ENCODE peak calls at places on chromosomes 2 and 18, in seven cellular contexts. I, C, Z, G, N, A and P are unnamed samples.

GRCh38 chr2:84474176-84474575 is 15.1 kb upstream of the SUCLG1 start:
- DNase-seq in I (no peak), C (no peak), Z (no peak), G (no peak), N (no peak), A (no peak), P (no peak)

GRCh38 chr2:190736355-190736754 is 87.5 kb downstream of the NAB1 start:
- DNase-seq in I (no peak), C (no peak), Z (no peak), G (no peak), N (no peak), A (no peak), P (no peak)

GRCh38 chr2:130375291-130376266 is 19.7 kb downstream of the PTPN18 start:
- DNase-seq in I (no peak), C (no peak), Z (no peak), G (no peak), N (no peak), A (no peak), P (no peak)

GRCh38 chr2:85156141-85156540 is 22.9 kb downstream of the TCF7L1 start:
- DNase-seq in I (no peak), C (no peak), Z (no peak), G (no peak), N (no peak), A (no peak), P (peak; percentile 31)

GRCh38 chr2:216149741-216150140 is 40.6 kb downstream of the XRCC5 start:
- DNase-seq in I (no peak), C (peak; percentile 18), Z (no peak), G (no peak), N (no peak), A (no peak), P (no peak)

GRCh38 chr2:17901246-17901645 is 22.8 kb downstream of the KCNS3 start:
- DNase-seq in I (no peak), C (no peak), Z (no peak), G (no peak), N (peak; percentile 18), A (peak; percentile 36), P (peak; percentile 26)

GRCh38 chr2:99448556-99448955 is 41.3 kb downstream of the REV1 start:
- DNase-seq in I (no peak), C (peak; percentile 55), Z (no peak), G (no peak), N (no peak), A (no peak), P (no peak)

GRCh38 chr2:159164457-159164894 is 122.0 kb downstream of the WDSUB1 start:
- DNase-seq in I (no peak), C (no peak), Z (no peak), G (no peak), N (no peak), A (no peak), P (no peak)

GRCh38 chr2:28683100-28683706 is 68.4 kb upstream of the PPP1CB start:
- DNase-seq in I (no peak), C (peak; percentile 95), Z (no peak), G (no peak), N (no peak), A (peak; percentile 96), P (peak; percentile 97)

GRCh38 chr2:28377201-28377816 is 15.3 kb upstream of the FOSL2 start:
- DNase-seq in I (no peak), C (no peak), Z (no peak), G (no peak), N (no peak), A (no peak), P (no peak)

GRCh38 chr2:186726938-186727337 is 33.1 kb downstream of the FAM171B start:
- DNase-seq in I (no peak), C (peak; percentile 32), Z (no peak), G (no peak), N (no peak), A (no peak), P (peak; percentile 12)

GRCh38 chr18:8029731-8030130 is 462.6 kb downstream of the PTPRM start:
- DNase-seq in I (no peak), C (no peak), Z (no peak), G (no peak), N (no peak), A (no peak), P (no peak)

GRCh38 chr2:221478106-221478863 is 93.8 kb downstream of the EPHA4 start:
- DNase-seq in I (no peak), C (no peak), Z (no peak), G (no peak), N (no peak), A (no peak), P (no peak)